ENCODE peak calls at places on chromosomes 12 and 14, in eight cellular contexts. D, X, L, B, M, G, C and A are unnamed samples.

GRCh38 chr14:59208224-59208814 is 19.9 kb downstream of the DAAM1 start:
- DNase-seq in M (no peak), C (no peak), X (peak), L (no peak), B (no peak), G (no peak), D (no peak), A (no peak)

GRCh38 chr12:130194154-130194553 is 31.9 kb downstream of the FZD10 start:
- DNase-seq in D (no peak), G (no peak), M (no peak), X (no peak), B (no peak), C (no peak), L (no peak), A (no peak)

GRCh38 chr14:24441904-24442239 is 704 bp downstream of the SDR39U1 start:
- DNase-seq in G (no peak), D (no peak), B (no peak), X (no peak), M (no peak), L (no peak), C (no peak), A (no peak)

GRCh38 chr12:34606749-34607519 is 584.6 kb downstream of the ALG10 start:
- DNase-seq in B (no peak), C (no peak), G (no peak), M (no peak), L (no peak), D (no peak), X (no peak), A (no peak)

GRCh38 chr12:94167071-94167806 is 18.9 kb downstream of the PLXNC1 start:
- DNase-seq in L (no peak), C (no peak), X (no peak), M (no peak), B (no peak), G (no peak), D (no peak), A (no peak)

GRCh38 chr12:113260127-113260526 is 38.9 kb downstream of the TPCN1 start:
- DNase-seq in D (no peak), M (no peak), L (no peak), C (no peak), B (no peak), X (no peak), G (no peak), A (no peak)

GRCh38 chr12:14892726-14893442 is 7.2 kb upstream of the MGP start:
- DNase-seq in B (no peak), C (no peak), G (no peak), L (no peak), D (peak), X (peak), M (no peak), A (no peak)

GRCh38 chr14:101131451-101131916 is 228.0 kb upstream of the RTL1 start:
- DNase-seq in L (no peak), G (no peak), B (no peak), D (no peak), M (no peak), X (no peak), C (no peak), A (no peak)

GRCh38 chr14:34797747-34798583 is 77.2 kb downstream of the BAZ1A start:
- DNase-seq in M (no peak), L (no peak), G (no peak), X (no peak), B (no peak), C (no peak), D (no peak), A (no peak)

GRCh38 chr12:120972870-120973543 is 5.3 kb upstream of the HNF1A start:
- DNase-seq in L (peak), D (no peak), M (no peak), C (no peak), X (no peak), B (no peak), G (no peak), A (no peak)

GRCh38 chr12:130307859-130308258 is 29.8 kb upstream of the PIWIL1 start:
- DNase-seq in X (no peak), M (no peak), C (no peak), G (no peak), D (no peak), L (no peak), B (no peak), A (no peak)

GRCh38 chr14:72565200-72565599 is 328.7 kb downstream of the DPF3 start:
- DNase-seq in G (no peak), C (no peak), B (no peak), L (no peak), M (no peak), D (no peak), X (no peak), A (no peak)

GRCh38 chr12:92144045-92144630 is 1.5 kb downstream of the BTG1 start:
- DNase-seq in G (peak), M (peak), B (peak), D (peak), X (peak), L (peak), C (peak), A (no peak)

GRCh38 chr12:119802472-119802871 is 74.6 kb downstream of the CIT start:
- DNase-seq in G (no peak), D (peak), X (peak), C (no peak), L (peak), B (no peak), M (no peak), A (no peak)

GRCh38 chr14:92437309-92437708 is 76.3 kb upstream of the RIN3 start:
- DNase-seq in M (no peak), B (no peak), D (no peak), X (no peak), C (no peak), G (no peak), L (no peak), A (no peak)

GRCh38 chr14:92435154-92435553 is 78.4 kb upstream of the RIN3 start:
- DNase-seq in D (no peak), B (no peak), X (no peak), C (no peak), M (no peak), G (no peak), L (no peak), A (no peak)

GRCh38 chr14:92436115-92436776 is 77.3 kb upstream of the RIN3 start:
- DNase-seq in X (no peak), G (no peak), B (no peak), D (no peak), L (no peak), C (no peak), M (no peak), A (no peak)

GRCh38 chr14:92430686-92431085 is 82.9 kb upstream of the RIN3 start:
- DNase-seq in L (no peak), G (no peak), M (no peak), X (no peak), D (no peak), C (no peak), B (no peak), A (no peak)

GRCh38 chr14:92433407-92433806 is 80.2 kb upstream of the RIN3 start:
- DNase-seq in D (no peak), G (no peak), M (no peak), L (no peak), X (no peak), C (no peak), B (no peak), A (no peak)
- TF ChIP-seq CTCF in D (no peak), G (no peak), M (no peak), L (no peak), X (no peak), C (no peak), B (no peak), A (no peak)

GRCh38 chr14:92510972-92511371 is 2.6 kb upstream of the RIN3 start:
- DNase-seq in X (no peak), B (no peak), C (no peak), L (no peak), G (no peak), M (no peak), D (no peak), A (no peak)
- TF ChIP-seq CTCF in X (no peak), B (no peak), C (no peak), L (no peak), G (no peak), M (no peak), D (no peak), A (no peak)

GRCh38 chr14:94486883-94487282 is 10.9 kb upstream of the SERPINA9 start:
- DNase-seq in C (no peak), X (no peak), B (no peak), G (no peak), M (no peak), D (no peak), L (no peak), A (no peak)

GRCh38 chr14:94483071-94483451 is 7.1 kb upstream of the SERPINA9 start:
- DNase-seq in X (no peak), B (no peak), M (no peak), D (no peak), C (no peak), G (no peak), L (no peak), A (no peak)

GRCh38 chr14:94485944-94486841 is 10.2 kb upstream of the SERPINA9 start:
- DNase-seq in C (peak), L (no peak), D (peak), G (peak), B (peak), M (peak), X (peak), A (peak)

GRCh38 chr14:94483729-94484275 is 7.8 kb upstream of the SERPINA9 start:
- DNase-seq in C (no peak), L (no peak), D (no peak), X (no peak), G (no peak), M (no peak), B (no peak), A (no peak)

GRCh38 chr14:94484476-94484875 is 8.5 kb upstream of the SERPINA9 start:
- DNase-seq in G (no peak), X (no peak), B (no peak), D (no peak), C (no peak), L (no peak), M (no peak), A (no peak)
- TF ChIP-seq CTCF in G (no peak), X (no peak), B (no peak), D (no peak), C (no peak), L (no peak), M (no peak), A (no peak)

DNA sequence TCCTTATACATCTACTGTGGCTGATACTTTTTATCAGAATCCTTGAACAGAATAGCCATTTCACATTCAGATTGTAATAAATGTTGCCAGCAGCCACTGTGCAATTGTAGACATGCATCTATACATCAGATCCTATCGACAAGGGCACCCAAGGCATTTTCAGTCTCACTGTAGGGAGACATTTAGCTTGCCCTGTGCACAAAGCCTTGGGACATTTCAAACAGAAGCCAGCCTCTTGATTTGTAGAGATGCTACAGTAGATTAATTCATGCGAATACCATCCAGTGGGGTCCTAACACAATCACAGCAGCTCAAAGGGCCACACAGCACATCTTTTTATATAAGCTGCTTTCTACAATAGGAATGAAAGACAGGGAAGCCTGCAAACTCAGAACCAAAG is 81.4 kb downstream of the SLC8A3 start:
- DNase-seq in X (no peak), C (no peak), M (no peak), D (no peak), L (no peak), B (no peak), G (no peak), A (no peak)
- TF ChIP-seq CTCF in X (no peak), C (no peak), M (no peak), D (no peak), L (no peak), B (no peak), G (no peak), A (no peak)

DNA sequence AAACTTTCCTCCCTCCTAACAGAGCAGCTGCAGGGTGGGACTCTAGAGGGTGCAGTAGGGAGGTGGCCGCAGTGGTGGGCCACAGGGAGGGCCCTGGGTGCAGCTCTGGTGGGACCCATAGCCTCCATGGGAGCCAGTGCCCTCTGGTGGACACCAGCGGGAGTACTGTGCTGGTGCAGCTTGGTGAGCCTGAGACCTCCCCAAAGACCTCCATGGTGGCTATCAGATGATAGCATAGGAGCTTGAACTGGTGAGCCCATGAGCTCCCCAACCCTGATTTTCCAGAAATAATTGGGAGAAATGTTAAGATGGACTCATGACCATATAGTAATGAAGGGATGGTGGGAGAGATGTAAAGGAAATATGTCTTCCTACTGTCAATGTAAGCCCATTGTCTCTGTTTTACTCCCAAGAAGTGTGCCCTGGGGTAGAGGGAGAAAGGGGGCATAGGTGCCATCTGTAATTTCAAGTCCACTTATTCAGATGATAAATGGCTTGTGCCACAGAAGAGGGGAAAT is 98.7 kb downstream of the GAS2L3 start:
- DNase-seq in L (no peak), C (peak), G (no peak), D (peak), X (no peak), B (peak), M (no peak), A (peak)
- TF ChIP-seq CTCF in L (peak), C (peak), G (peak), D (no peak), X (peak), B (peak), M (no peak), A (peak)

GRCh38 chr14:89178802-89179201 is 238.2 kb downstream of the FOXN3 start:
- DNase-seq in X (peak), G (no peak), D (no peak), C (no peak), L (no peak), B (no peak), M (no peak), A (no peak)

GRCh38 chr14:89180546-89180945 is 236.5 kb downstream of the FOXN3 start:
- DNase-seq in L (no peak), D (no peak), M (no peak), C (no peak), X (no peak), G (no peak), B (no peak), A (no peak)

GRCh38 chr14:89179891-89180404 is 237.1 kb downstream of the FOXN3 start:
- DNase-seq in G (no peak), B (no peak), C (no peak), M (no peak), X (no peak), L (no peak), D (no peak), A (no peak)

GRCh38 chr14:89184952-89185351 is 232.1 kb downstream of the FOXN3 start:
- DNase-seq in X (no peak), L (no peak), D (no peak), B (no peak), C (no peak), M (no peak), G (no peak), A (no peak)

DNA sequence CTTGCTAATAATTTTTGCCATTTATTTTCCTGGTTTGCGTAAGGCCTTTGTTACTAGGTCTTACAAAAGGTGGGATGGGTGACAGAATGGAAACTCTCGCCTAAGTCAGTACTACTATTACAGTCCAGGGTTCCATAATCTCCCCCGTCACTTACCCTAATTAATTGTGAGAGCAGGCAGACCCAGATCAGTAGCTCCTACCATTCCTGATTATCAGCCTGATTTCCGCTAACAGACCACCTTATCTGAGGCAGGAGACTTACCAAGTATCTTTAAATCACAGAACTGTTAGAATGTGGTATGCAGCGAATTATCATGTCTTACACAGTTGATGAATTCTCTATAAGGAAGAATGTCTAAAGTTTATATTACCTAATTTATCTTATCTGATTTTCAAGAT is 234.7 kb downstream of the FOXN3 start:
- DNase-seq in G (no peak), B (no peak), X (no peak), M (no peak), D (no peak), L (no peak), C (no peak), A (no peak)
- TF ChIP-seq CTCF in G (no peak), B (no peak), X (no peak), M (no peak), D (no peak), L (no peak), C (no peak), A (no peak)

DNA sequence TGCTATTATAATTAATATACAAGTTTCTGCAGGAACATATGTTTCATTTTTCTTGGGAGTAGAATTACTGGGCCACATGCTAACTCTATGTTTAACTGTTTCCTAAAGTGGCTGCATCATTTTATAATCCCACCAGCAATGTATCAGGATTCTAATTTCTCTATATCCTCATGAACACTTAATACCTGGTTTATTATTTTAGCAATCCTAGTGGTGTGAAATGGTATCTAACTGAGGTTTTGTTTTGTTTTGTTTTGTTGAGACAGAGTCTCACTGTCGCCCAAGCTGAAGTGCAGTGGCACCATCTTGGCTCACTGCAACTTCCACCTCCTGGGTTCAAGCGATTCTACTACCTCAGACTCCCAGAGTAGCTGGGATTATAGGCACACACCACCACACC is 6.5 kb downstream of the SPTLC2 start:
- DNase-seq in L (no peak), C (no peak), M (no peak), G (no peak), D (no peak), B (no peak), X (no peak), A (no peak)
- TF ChIP-seq CTCF in L (no peak), C (no peak), M (no peak), G (no peak), D (no peak), B (no peak), X (no peak), A (no peak)

GRCh38 chr12:8553088-8553627 is 12.5 kb upstream of the CLEC4E start:
- DNase-seq in G (no peak), X (no peak), C (no peak), D (no peak), L (no peak), B (no peak), M (no peak), A (no peak)
- TF ChIP-seq CTCF in G (no peak), X (no peak), C (no peak), D (no peak), L (peak), B (no peak), M (no peak), A (no peak)

GRCh38 chr12:6049587-6049986 is 74.9 kb downstream of the VWF start:
- DNase-seq in D (no peak), L (no peak), X (no peak), C (no peak), M (no peak), G (no peak), B (no peak), A (no peak)

GRCh38 chr12:6047249-6048227 is 76.9 kb downstream of the VWF start:
- DNase-seq in C (no peak), G (peak), B (no peak), X (peak), M (no peak), L (no peak), D (no peak), A (no peak)

GRCh38 chr12:6052940-6053329 is 71.5 kb downstream of the VWF start:
- DNase-seq in B (no peak), D (no peak), M (no peak), C (no peak), G (no peak), X (peak), L (no peak), A (no peak)

GRCh38 chr12:6052206-6052939 is 72.1 kb downstream of the VWF start:
- DNase-seq in M (no peak), C (no peak), G (no peak), L (no peak), B (no peak), X (no peak), D (no peak), A (no peak)

GRCh38 chr12:6049992-6050391 is 74.5 kb downstream of the VWF start:
- DNase-seq in C (no peak), M (no peak), D (no peak), B (no peak), G (no peak), X (no peak), L (no peak), A (no peak)
- TF ChIP-seq CTCF in C (no peak), M (no peak), D (no peak), B (no peak), G (no peak), X (no peak), L (no peak), A (no peak)